ENCODE peak calls at places on chromosomes 13 and 19, in eight cellular contexts. F is AG10803, X is cardiac muscle cell, E is AG04449, Z is A549, D is PC-3, C is adrenal gland, R is RWPE1. Q is an unnamed sample.

GRCh38 chr19:24032651-24033050 is 54.3 kb upstream of the ZNF254 start:
- DNase-seq in F (no peak), X (no peak), E (no peak), Z (no peak), D (no peak), C (no peak), R (no peak), Q (peak; percentile 43)

GRCh38 chr13:99191900-99192399 is 8.7 kb upstream of the UBAC2 start:
- DNase-seq in F (peak; percentile 22), X (peak; percentile 8), E (no peak), Z (no peak), D (peak; percentile 65), C (no peak), R (no peak), Q (no peak)

GRCh38 chr19:28319208-28319607 is 893.7 kb downstream of the UQCRFS1 start:
- DNase-seq in F (no peak), X (no peak), E (no peak), Z (no peak), D (no peak), C (no peak), R (no peak), Q (no peak)

GRCh38 chr19:56660381-56661105 is 11.0 kb downstream of the ZNF835 start:
- DNase-seq in F (no peak), X (no peak), E (no peak), Z (no peak), D (no peak), C (no peak), R (no peak), Q (no peak)

GRCh38 chr19:11191273-11191755 is 6.0 kb downstream of the KANK2 start:
- DNase-seq in F (peak; percentile 61), X (peak; percentile 62), E (no peak), Z (peak; percentile 67), D (peak; percentile 53), C (peak; percentile 74), R (peak; percentile 70), Q (peak; percentile 86)

GRCh38 chr13:81017525-81018152 is 676.7 kb upstream of the SPRY2 start:
- DNase-seq in F (peak; percentile 34), X (peak; percentile 70), E (no peak), Z (peak; percentile 17), D (peak; percentile 61), C (no peak), R (peak; percentile 26), Q (no peak)

GRCh38 chr13:49779721-49780120 is 12.8 kb downstream of the KPNA3 start:
- DNase-seq in F (no peak), X (no peak), E (no peak), Z (no peak), D (no peak), C (no peak), R (no peak), Q (no peak)

GRCh38 chr19:10587022-10587838 is at the start of gene AP1M2:
- DNase-seq in F (no peak), X (no peak), E (no peak), Z (no peak), D (peak; percentile 37), C (no peak), R (no peak), Q (no peak)

GRCh38 chr13:73772449-73773186 is 361.6 kb downstream of the KLF12 start:
- DNase-seq in F (no peak), X (no peak), E (no peak), Z (no peak), D (no peak), C (no peak), R (no peak), Q (no peak)

GRCh38 chr19:2726160-2726855 is 5.1 kb upstream of the DIRAS1 start:
- DNase-seq in F (no peak), X (no peak), E (no peak), Z (no peak), D (no peak), C (no peak), R (no peak), Q (no peak)

GRCh38 chr13:20492641-20493040 is 33.0 kb downstream of the CRYL1 start:
- DNase-seq in F (no peak), X (peak; percentile 22), E (no peak), Z (peak; percentile 22), D (peak; percentile 73), C (peak; percentile 36), R (no peak), Q (no peak)

GRCh38 chr13:51292000-51292550 is 47.4 kb upstream of the SERPINE3 start:
- DNase-seq in F (peak; percentile 45), X (peak; percentile 77), E (no peak), Z (no peak), D (peak; percentile 57), C (no peak), R (no peak), Q (no peak)

GRCh38 chr19:8611391-8611883 is 922 bp upstream of the ADAMTS10 start:
- DNase-seq in F (peak; percentile 18), X (peak; percentile 32), E (no peak), Z (no peak), D (no peak), C (peak; percentile 69), R (no peak), Q (no peak)

GRCh38 chr13:64937302-64937701 is 2292.8 kb downstream of the PCDH9 start:
- DNase-seq in F (no peak), X (no peak), E (no peak), Z (no peak), D (no peak), C (no peak), R (no peak), Q (no peak)

DNA sequence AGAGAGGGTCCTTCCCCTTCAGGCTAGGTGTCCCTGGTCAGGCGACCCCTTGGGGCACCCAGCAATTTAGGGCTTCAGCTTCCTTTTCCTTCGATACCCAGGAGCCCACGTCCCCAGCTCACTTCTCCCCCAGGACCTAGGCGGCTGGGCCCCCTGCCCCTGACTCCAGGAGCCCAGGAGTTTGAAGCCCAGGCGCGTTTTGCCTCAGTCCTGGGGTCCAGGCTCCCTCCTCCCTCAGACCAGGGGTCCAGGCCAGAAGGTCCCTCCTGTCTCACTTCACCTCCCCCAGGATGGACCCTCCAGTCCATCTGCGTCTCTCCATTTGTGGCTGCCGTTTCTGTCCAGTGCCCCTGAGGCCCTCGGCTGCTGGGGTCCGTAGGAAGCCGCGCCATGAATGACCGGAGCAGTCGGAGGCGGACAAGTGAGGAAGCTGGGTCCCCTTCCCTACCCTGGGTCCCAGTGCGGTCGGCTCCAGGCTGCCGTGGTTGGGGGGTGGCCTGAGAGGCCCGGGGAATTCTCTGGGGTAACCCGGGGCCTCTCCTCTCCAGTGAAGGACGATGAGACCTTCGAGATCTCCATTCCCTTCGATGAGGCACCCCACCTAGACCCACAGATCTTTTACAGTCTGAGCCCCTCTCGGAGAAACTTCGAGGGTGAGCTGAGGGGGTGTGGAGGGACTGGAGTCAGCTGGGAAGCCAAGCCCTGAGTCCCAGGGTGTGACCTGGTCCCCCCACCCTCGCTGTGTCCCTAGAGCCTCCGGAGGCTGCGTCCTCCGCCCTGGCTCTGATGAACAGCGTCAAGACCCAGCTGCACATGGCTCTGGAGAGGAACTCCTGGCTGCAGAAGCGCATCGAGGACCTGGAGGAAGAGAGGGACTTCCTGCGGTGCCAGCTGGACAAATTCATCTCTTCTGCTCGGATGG is 906 bp downstream of the CCDC106 start:
- DNase-seq in F (no peak), X (no peak), E (no peak), Z (no peak), D (no peak), C (no peak), R (no peak), Q (peak; percentile 87)
- TF ChIP-seq CTCF in F (no peak), X (no peak), E (no peak), Z (no peak), D (no peak), C (no peak), R (no peak), Q (no peak)

GRCh38 chr19:33302175-33302973 is at the start of gene CEBPA:
- DNase-seq in F (peak; percentile 72), X (peak; percentile 85), E (no peak), Z (peak; percentile 95), D (peak; percentile 74), C (peak; percentile 62), R (peak; percentile 81), Q (peak; percentile 88)
- TF ChIP-seq CTCF in F (peak; percentile 32), X (no peak), E (peak; percentile 65), Z (peak; percentile 99), D (no peak), C (no peak), R (peak; percentile 82), Q (peak; percentile 77)

DNA sequence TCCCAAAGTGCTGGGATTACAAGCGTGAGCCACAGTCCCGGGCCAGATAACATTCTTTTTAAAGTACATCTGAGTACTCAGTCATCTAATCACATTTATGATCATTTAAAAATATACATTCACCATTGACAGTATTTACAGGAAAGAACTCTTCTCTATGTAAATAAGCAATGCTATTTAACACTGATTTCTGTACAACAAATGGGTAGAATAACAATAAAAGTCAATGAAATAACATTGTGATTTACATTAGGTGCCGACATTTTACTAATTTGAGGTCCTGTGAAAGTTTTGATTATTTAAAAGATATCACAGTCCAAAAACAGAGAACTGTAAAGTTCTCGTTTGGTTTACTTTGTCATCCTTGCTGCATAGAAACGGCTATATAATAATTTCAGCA is 1763.7 kb downstream of the SLITRK1 start:
- DNase-seq in F (no peak), X (no peak), E (no peak), Z (no peak), D (no peak), C (no peak), R (no peak), Q (no peak)
- TF ChIP-seq CTCF in F (no peak), X (no peak), E (no peak), Z (no peak), D (no peak), C (no peak), R (no peak), Q (no peak)

GRCh38 chr19:37313335-37313627 is 57.6 kb upstream of the ZNF527 start:
- DNase-seq in F (no peak), X (no peak), E (no peak), Z (no peak), D (no peak), C (no peak), R (no peak), Q (no peak)

GRCh38 chr19:37304884-37305255 is 66.0 kb upstream of the ZNF527 start:
- DNase-seq in F (no peak), X (no peak), E (no peak), Z (no peak), D (no peak), C (no peak), R (no peak), Q (no peak)

GRCh38 chr19:37306383-37306963 is 64.4 kb upstream of the ZNF527 start:
- DNase-seq in F (no peak), X (no peak), E (no peak), Z (no peak), D (no peak), C (no peak), R (no peak), Q (no peak)

GRCh38 chr19:37304190-37304883 is 66.6 kb upstream of the ZNF527 start:
- DNase-seq in F (no peak), X (no peak), E (no peak), Z (no peak), D (no peak), C (peak; percentile 62), R (no peak), Q (peak; percentile 91)

DNA sequence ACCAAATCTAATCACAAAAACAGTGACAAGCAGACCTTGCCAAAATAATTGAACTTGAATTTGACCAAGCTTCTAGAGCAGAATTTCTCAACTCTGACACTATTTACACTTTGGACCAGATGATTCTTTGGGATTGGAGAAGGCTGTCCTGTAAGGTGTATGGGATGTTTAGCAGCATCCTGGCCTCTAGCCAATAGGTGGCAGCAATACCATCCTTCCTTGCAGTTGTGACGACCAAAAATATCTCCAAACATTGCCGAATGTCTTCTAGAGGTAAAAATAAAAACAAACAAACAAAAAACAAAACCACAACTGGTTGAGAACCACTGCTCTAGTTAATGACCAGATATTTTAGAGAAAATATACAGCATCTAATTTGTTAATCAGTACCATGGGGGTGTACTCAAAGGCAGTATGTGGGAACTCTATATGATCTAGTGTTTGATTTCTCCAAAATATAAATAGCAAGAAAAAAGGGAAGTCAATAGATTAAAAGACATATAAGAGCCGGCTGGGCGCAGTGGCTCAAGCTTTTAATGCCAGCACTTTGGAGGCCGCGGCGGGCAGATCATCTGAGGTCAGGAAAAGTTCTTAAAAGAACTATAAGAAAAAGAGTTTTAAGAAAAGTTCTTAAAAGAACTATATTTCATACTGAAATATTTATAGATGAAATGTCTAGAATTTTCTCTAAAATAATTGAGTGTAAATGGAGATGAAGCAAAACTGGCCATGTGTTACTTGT is 60.9 kb upstream of the ZNF527 start:
- DNase-seq in F (no peak), X (no peak), E (no peak), Z (no peak), D (no peak), C (no peak), R (no peak), Q (no peak)
- TF ChIP-seq CTCF in F (no peak), X (no peak), E (no peak), Z (no peak), D (no peak), C (no peak), R (no peak), Q (peak; percentile 28)

Q was measured in chondrocyte.